ENCODE peak calls at places on chromosome 15, in four cellular contexts. B is endothelial cell, N is transverse colon, O is endothelial cell of umbilical vein. T is an unnamed sample.
A peak's percentile ranks its signal among the peaks of the same experiment; 100 is the strongest.

GRCh38 chr15:63931556-63931955 is 97.8 kb upstream of the HERC1 start:
- DNase-seq in O (no peak), N (no peak), B (no peak), T (no peak)

GRCh38 chr15:92624401-92624991 is 31.1 kb downstream of the FAM174B start:
- DNase-seq in O (peak; percentile 56), B (no peak), N (peak; percentile 19), T (no peak)

GRCh38 chr15:78968539-78969271 is 23.9 kb upstream of the CTSH start:
- DNase-seq in O (no peak), N (no peak), B (no peak), T (no peak)

GRCh38 chr15:68408526-68408925 is 23.4 kb downstream of the ITGA11 start:
- DNase-seq in N (no peak), B (no peak), O (no peak), T (no peak)

GRCh38 chr15:48671381-48672022 is 26.0 kb upstream of the FBN1 start:
- DNase-seq in N (no peak), B (no peak), O (no peak), T (no peak)

GRCh38 chr15:25987638-25988037 is 124.5 kb upstream of the ATP10A start:
- DNase-seq in B (no peak), O (no peak), N (no peak), T (no peak)

GRCh38 chr15:94576889-94577533 is 345.6 kb downstream of the MCTP2 start:
- DNase-seq in B (peak; percentile 54), O (peak; percentile 28), N (peak; percentile 10), T (no peak)

GRCh38 chr15:79283252-79284048 is 928 bp downstream of the ANKRD34C start:
- DNase-seq in B (peak; percentile 86), N (no peak), O (peak; percentile 34), T (peak; percentile 95)

GRCh38 chr15:69402816-69403215 is 11.3 kb upstream of the KIF23 start:
- DNase-seq in O (no peak), B (no peak), N (no peak), T (no peak)

DNA sequence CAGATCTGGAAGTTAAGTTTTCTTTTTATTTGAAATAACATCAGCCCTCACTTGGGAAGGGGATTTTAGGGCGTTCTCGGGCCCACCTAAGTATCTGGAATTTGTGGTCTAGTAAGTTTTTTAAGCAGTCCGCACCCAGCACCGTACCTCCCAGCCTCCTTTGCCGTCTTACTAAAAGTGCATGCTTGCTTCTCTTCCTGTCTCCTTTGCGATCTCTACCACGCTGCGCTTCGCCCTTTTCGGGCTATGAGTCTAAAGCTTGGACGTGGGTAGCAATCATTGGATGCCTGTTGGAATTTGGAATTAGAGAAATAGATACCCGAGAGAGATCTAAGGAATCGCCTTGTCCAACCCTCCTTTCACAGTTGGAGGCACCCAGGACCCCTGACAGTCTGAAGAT is 1.1 kb downstream of the THSD4 start:
- DNase-seq in N (peak; percentile 24), B (no peak), O (no peak), T (no peak)
- TF ChIP-seq CTCF in N (no peak), B (no peak), O (no peak), T (no peak)

GRCh38 chr15:57597431-57597830 is 5.7 kb downstream of the MYZAP start:
- DNase-seq in O (no peak), B (no peak), N (no peak), T (no peak)
- TF ChIP-seq CTCF in O (no peak), B (no peak), N (no peak), T (no peak)

GRCh38 chr15:86961669-86962068 is 882.0 kb downstream of the AGBL1 start:
- DNase-seq in B (no peak), N (no peak), O (no peak), T (no peak)
- TF ChIP-seq CTCF in B (no peak), N (no peak), O (no peak), T (no peak)

DNA sequence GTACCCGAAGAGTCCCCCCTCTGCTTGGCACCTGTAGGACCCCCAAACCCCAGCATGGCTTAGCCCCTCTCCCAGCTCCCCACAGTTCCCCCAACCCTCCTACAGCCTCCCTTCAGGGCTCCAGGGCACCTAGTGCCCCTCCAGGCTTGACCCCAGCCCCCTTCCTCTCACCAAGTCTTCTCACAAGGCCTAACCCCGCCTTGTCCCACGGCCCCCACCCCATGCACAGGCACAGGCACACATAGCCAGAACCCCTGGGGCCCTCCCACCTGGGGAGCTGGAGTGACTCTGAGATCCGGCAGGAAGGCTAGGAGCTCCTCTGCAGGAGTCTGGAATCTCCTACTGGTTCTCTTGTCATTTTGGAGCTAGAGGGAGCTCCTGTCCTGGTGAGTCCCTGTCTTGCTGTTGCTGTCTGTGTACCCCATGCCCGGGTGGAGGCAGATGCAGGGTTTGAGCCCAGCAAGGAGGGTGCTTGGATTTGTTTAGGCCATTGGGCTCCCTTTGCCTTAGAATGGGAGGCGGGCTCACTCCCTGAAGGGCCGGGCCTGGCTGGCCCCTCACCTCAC is 39.6 kb downstream of the KLF13 start:
- DNase-seq in B (no peak), O (no peak), N (peak; percentile 49), T (no peak)
- TF ChIP-seq CTCF in B (no peak), O (no peak), N (no peak), T (no peak)

GRCh38 chr15:89442671-89443307 is 53.6 kb downstream of the RHCG start:
- DNase-seq in N (peak; percentile 48), B (peak; percentile 78), O (no peak), T (peak; percentile 84)

GRCh38 chr15:89445553-89445952 is 50.8 kb downstream of the RHCG start:
- DNase-seq in N (no peak), O (no peak), B (no peak), T (no peak)

GRCh38 chr15:89444241-89444797 is 52.1 kb downstream of the RHCG start:
- DNase-seq in B (no peak), N (no peak), O (no peak), T (peak; percentile 30)

GRCh38 chr15:89446260-89446891 is 50.0 kb downstream of the RHCG start:
- DNase-seq in N (no peak), B (no peak), O (no peak), T (no peak)

GRCh38 chr15:89444855-89445254 is 51.5 kb downstream of the RHCG start:
- DNase-seq in B (no peak), N (no peak), O (no peak), T (peak; percentile 33)
- TF ChIP-seq CTCF in B (no peak), N (no peak), O (no peak), T (no peak)